ENCODE peak calls at places on chromosomes 1 and 21, in ten cellular contexts. C, G, B, F, Z, W, L, T, X and V are unnamed samples.

GRCh38 chr1:116711061-116711582 is 43.1 kb upstream of the CD2 start:
- DNase-seq in T (peak), G (peak), Z (no peak), C (no peak), X (no peak), W (no peak), B (no peak), L (no peak), F (no peak), V (no peak)

GRCh38 chr1:23198373-23198772 is 18.9 kb downstream of the HTR1D start:
- DNase-seq in X (no peak), B (peak), W (peak), F (no peak), C (no peak), Z (peak), L (peak), G (peak), T (no peak), V (no peak)

GRCh38 chr21:38774152-38774551 is 31.6 kb upstream of the ETS2 start:
- DNase-seq in W (no peak), C (no peak), X (no peak), L (no peak), F (no peak), G (no peak), Z (peak), B (peak), T (no peak), V (no peak)

GRCh38 chr1:35029756-35030155 is 2.0 kb downstream of the ZMYM6 start:
- DNase-seq in X (no peak), F (no peak), B (peak), L (no peak), G (no peak), W (no peak), Z (peak), C (no peak), T (no peak), V (no peak)

GRCh38 chr1:12095822-12096263 is 32.7 kb downstream of the TNFRSF8 start:
- DNase-seq in X (no peak), B (no peak), W (peak), C (no peak), G (peak), L (peak), Z (peak), T (peak), F (no peak), V (no peak)

GRCh38 chr21:27885296-27885711 is 918.4 kb upstream of the ADAMTS5 start:
- DNase-seq in Z (no peak), X (peak), T (no peak), G (no peak), C (peak), F (no peak), L (no peak), B (no peak), W (no peak), V (no peak)

GRCh38 chr1:8019229-8019620 is 6.9 kb downstream of the ERRFI1 start:
- DNase-seq in T (no peak), C (no peak), W (no peak), B (no peak), L (no peak), F (no peak), G (no peak), X (no peak), Z (no peak), V (no peak)

GRCh38 chr1:119631433-119632102 is 16.5 kb downstream of the ZNF697 start:
- DNase-seq in Z (peak), B (peak), G (peak), L (peak), X (peak), W (peak), C (peak), T (peak), F (peak), V (peak)

GRCh38 chr1:59564192-59564891 is 250.4 kb upstream of the HOOK1 start:
- DNase-seq in B (peak), L (no peak), F (no peak), C (no peak), W (no peak), T (no peak), Z (peak), X (no peak), G (no peak), V (no peak)

GRCh38 chr1:58592521-58593134 is 15.6 kb upstream of the TACSTD2 start:
- DNase-seq in X (peak), L (peak), T (no peak), G (peak), W (peak), B (peak), F (peak), C (peak), Z (peak), V (peak)

GRCh38 chr1:54460861-54461382 is 54.7 kb upstream of the SSBP3 start:
- DNase-seq in G (no peak), C (no peak), X (peak), Z (no peak), W (no peak), B (no peak), F (no peak), L (no peak), T (no peak), V (no peak)

GRCh38 chr1:58966103-58966916 is 182.5 kb upstream of the JUN start:
- DNase-seq in F (no peak), C (no peak), X (no peak), G (no peak), B (no peak), L (no peak), T (no peak), W (no peak), Z (no peak), V (no peak)

GRCh38 chr1:200889571-200889970 is 5.1 kb upstream of the INAVA start:
- DNase-seq in C (no peak), Z (no peak), G (peak), B (no peak), L (no peak), W (no peak), X (no peak), F (no peak), T (no peak), V (no peak)

GRCh38 chr1:121483961-121484424 is 299.2 kb downstream of the SRGAP2C start:
- DNase-seq in T (no peak), X (no peak), Z (peak), G (peak), W (peak), B (peak), F (no peak), C (no peak), L (peak), V (no peak)

GRCh38 chr1:17137441-17137840 is 18.2 kb upstream of the PADI2 start:
- DNase-seq in C (no peak), B (no peak), T (peak), L (no peak), G (no peak), X (no peak), Z (no peak), F (no peak), W (no peak), V (no peak)

GRCh38 chr1:233859446-233859845 is 45.0 kb upstream of the SLC35F3 start:
- DNase-seq in X (no peak), C (no peak), G (no peak), B (no peak), T (no peak), W (no peak), Z (no peak), F (no peak), L (no peak), V (no peak)

GRCh38 chr1:231021540-231022031 is 18.5 kb downstream of the FAM89A start:
- DNase-seq in X (no peak), C (no peak), L (no peak), W (peak), T (peak), G (no peak), F (no peak), B (no peak), Z (no peak), V (no peak)

GRCh38 chr1:24713176-24713575 is 32.1 kb upstream of the CLIC4 start:
- DNase-seq in F (no peak), B (peak), X (no peak), Z (no peak), G (no peak), L (peak), C (no peak), W (peak), T (no peak), V (no peak)

GRCh38 chr1:6011946-6012258 is 19.7 kb upstream of the NPHP4 start:
- DNase-seq in W (no peak), Z (no peak), G (no peak), B (no peak), C (no peak), T (no peak), F (no peak), L (no peak), X (no peak), V (no peak)

GRCh38 chr1:7587726-7588456 is 183.2 kb upstream of the VAMP3 start:
- DNase-seq in B (no peak), W (no peak), F (no peak), C (peak), Z (no peak), X (peak), L (no peak), G (no peak), T (no peak), V (peak)

GRCh38 chr21:15797577-15798363 is 68.0 kb downstream of the USP25 start:
- DNase-seq in C (no peak), X (no peak), G (no peak), T (no peak), B (peak), F (no peak), L (no peak), W (no peak), Z (peak), V (no peak)

GRCh38 chr1:43994794-43995790 is 3.7 kb downstream of the CCDC24 start:
- DNase-seq in T (peak), W (no peak), X (no peak), B (no peak), G (no peak), L (no peak), F (no peak), C (peak), Z (peak), V (no peak)

GRCh38 chr1:101394041-101394440 is 157.2 kb downstream of the S1PR1 start:
- DNase-seq in C (no peak), T (no peak), Z (peak), B (no peak), G (no peak), L (no peak), F (no peak), W (no peak), X (no peak), V (no peak)

GRCh38 chr1:167679714-167680113 is 42.1 kb upstream of the MPZL1 start:
- DNase-seq in T (no peak), L (no peak), F (no peak), G (no peak), X (no peak), Z (no peak), B (no peak), C (no peak), W (no peak), V (no peak)

GRCh38 chr21:42295845-42296244 is 19.4 kb downstream of the TFF3 start:
- DNase-seq in L (no peak), C (peak), G (no peak), Z (no peak), X (peak), F (no peak), W (no peak), T (no peak), B (no peak), V (no peak)

GRCh38 chr1:158509471-158510161 is 37.6 kb downstream of the OR10R2 start:
- DNase-seq in C (no peak), L (no peak), W (no peak), B (peak), T (no peak), G (no peak), Z (peak), X (no peak), F (no peak), V (no peak)

GRCh38 chr1:34747638-34747941 is 7.3 kb upstream of the GJB5 start:
- DNase-seq in T (peak), Z (no peak), X (no peak), G (no peak), B (no peak), F (no peak), W (no peak), L (no peak), C (no peak), V (no peak)

GRCh38 chr1:156684227-156684782 is 7.1 kb upstream of the NES start:
- DNase-seq in F (no peak), L (no peak), G (peak), B (peak), W (peak), X (no peak), Z (peak), C (no peak), T (no peak), V (no peak)

GRCh38 chr1:207463021-207463420 is 8.9 kb downstream of the CR2 start:
- DNase-seq in W (peak), Z (no peak), L (peak), B (no peak), C (no peak), X (no peak), F (no peak), G (peak), T (no peak), V (no peak)

GRCh38 chr1:226550671-226551041 is 2.1 kb downstream of the STUM start:
- DNase-seq in C (no peak), T (no peak), X (no peak), G (no peak), F (no peak), W (no peak), L (no peak), Z (no peak), B (no peak), V (no peak)

GRCh38 chr1:9275567-9276034 is 17.1 kb upstream of the SPSB1 start:
- DNase-seq in G (peak), L (peak), W (peak), F (no peak), Z (peak), C (peak), X (no peak), T (no peak), B (peak), V (no peak)

GRCh38 chr1:149936076-149936991 is at the start of gene MTMR11:
- DNase-seq in G (peak), Z (peak), L (no peak), C (no peak), F (no peak), B (peak), W (peak), T (peak), X (no peak), V (no peak)

GRCh38 chr1:176517484-176517883 is 54.5 kb downstream of the PAPPA2 start:
- DNase-seq in T (peak), W (no peak), B (no peak), Z (no peak), X (no peak), G (peak), L (peak), F (no peak), C (no peak), V (no peak)

GRCh38 chr1:45134468-45134873 is 71.9 kb downstream of the ZSWIM5 start:
- DNase-seq in W (no peak), L (no peak), F (no peak), X (no peak), Z (no peak), C (no peak), T (no peak), G (no peak), B (no peak), V (no peak)

GRCh38 chr1:93463960-93464359 is 16.0 kb downstream of the FNBP1L start:
- DNase-seq in T (no peak), Z (no peak), C (no peak), W (no peak), L (peak), G (no peak), F (no peak), X (no peak), B (no peak), V (no peak)

GRCh38 chr1:183366116-183366515 is 52.1 kb downstream of the NMNAT2 start:
- DNase-seq in F (no peak), L (no peak), T (no peak), X (no peak), C (no peak), Z (no peak), W (no peak), G (no peak), B (no peak), V (no peak)

GRCh38 chr21:44966135-44967081 is 26.6 kb downstream of the SLX9 start:
- DNase-seq in Z (peak), T (no peak), C (peak), L (no peak), B (peak), X (peak), G (no peak), W (no peak), F (peak), V (no peak)

GRCh38 chr1:186535388-186536133 is 74.6 kb upstream of the PDC start:
- DNase-seq in C (no peak), F (no peak), W (peak), X (no peak), B (peak), Z (peak), T (no peak), G (peak), L (peak), V (no peak)
- TF ChIP-seq CTCF in C (no peak), F (no peak), W (no peak), X (no peak), B (no peak), Z (no peak), T (no peak), G (no peak), L (no peak), V (no peak)

GRCh38 chr1:71717186-71717585 is 565.2 kb downstream of the NEGR1 start:
- DNase-seq in C (no peak), F (no peak), L (no peak), W (no peak), G (no peak), Z (no peak), B (no peak), X (no peak), T (no peak), V (no peak)

GRCh38 chr1:71719330-71719729 is 563.0 kb downstream of the NEGR1 start:
- DNase-seq in G (no peak), L (no peak), F (no peak), W (no peak), B (no peak), T (no peak), X (no peak), Z (no peak), C (no peak), V (no peak)

DNA sequence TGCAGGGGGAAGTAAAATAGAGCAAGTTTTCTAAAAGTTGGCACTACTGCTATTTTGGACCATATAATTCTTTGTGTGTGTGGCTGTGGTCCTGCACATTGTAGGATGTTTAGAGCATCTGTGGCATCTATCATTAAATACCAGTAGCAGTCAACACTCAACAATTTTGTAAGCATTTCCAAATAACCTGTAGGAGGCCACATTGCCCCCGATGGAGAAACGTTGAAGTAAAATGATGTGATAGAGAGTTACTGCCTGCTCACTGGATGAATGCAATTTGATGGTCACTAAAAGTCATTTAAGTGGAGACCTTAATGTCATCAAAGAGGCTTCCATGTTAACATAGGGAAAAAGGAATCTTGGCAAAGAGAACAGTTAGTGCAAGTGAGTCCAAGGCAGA is 560.8 kb downstream of the NEGR1 start:
- DNase-seq in L (no peak), B (no peak), G (no peak), F (no peak), W (no peak), C (no peak), T (no peak), X (no peak), Z (no peak), V (no peak)
- TF ChIP-seq CTCF in L (no peak), B (no peak), G (no peak), F (no peak), W (no peak), C (no peak), T (peak), X (no peak), Z (no peak), V (no peak)

DNA sequence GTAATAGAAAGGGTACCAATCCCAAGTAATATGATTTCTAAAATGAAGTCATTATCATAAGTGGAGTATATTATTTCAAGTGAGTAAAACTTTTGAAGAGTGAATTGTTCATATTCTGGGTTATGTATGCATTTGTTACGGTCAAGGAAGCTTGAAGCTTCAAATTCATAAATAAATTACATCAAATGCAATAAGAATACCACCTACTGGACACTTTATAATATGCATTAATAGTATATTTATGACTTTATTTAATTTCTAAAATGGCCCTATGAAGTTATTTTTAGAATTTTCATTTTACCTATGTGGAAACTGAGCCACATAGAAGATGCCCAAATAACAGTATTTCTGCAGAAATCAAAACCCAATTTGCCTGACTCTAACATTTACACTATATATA is 260.6 kb downstream of the SMYD3 start:
- DNase-seq in X (no peak), F (no peak), L (no peak), G (no peak), B (peak), Z (peak), T (no peak), C (no peak), W (no peak), V (no peak)
- TF ChIP-seq CTCF in X (no peak), F (no peak), L (no peak), G (no peak), B (no peak), Z (no peak), T (no peak), C (no peak), W (peak), V (no peak)

GRCh38 chr1:212177542-212177941 is 107.7 kb upstream of the PPP2R5A start:
- DNase-seq in G (no peak), X (no peak), C (no peak), T (no peak), Z (no peak), L (no peak), B (no peak), F (no peak), W (no peak), V (no peak)

GRCh38 chr1:212182585-212182984 is 102.6 kb upstream of the PPP2R5A start:
- DNase-seq in F (no peak), T (no peak), C (no peak), W (no peak), G (no peak), X (no peak), B (no peak), Z (no peak), L (no peak), V (no peak)

GRCh38 chr1:212178830-212179370 is 106.3 kb upstream of the PPP2R5A start:
- DNase-seq in F (no peak), B (no peak), C (no peak), Z (no peak), T (no peak), L (no peak), W (no peak), G (no peak), X (no peak), V (no peak)

GRCh38 chr1:212181015-212181891 is 104.0 kb upstream of the PPP2R5A start:
- DNase-seq in W (no peak), Z (no peak), C (no peak), L (no peak), F (no peak), B (no peak), G (no peak), T (no peak), X (no peak), V (no peak)

DNA sequence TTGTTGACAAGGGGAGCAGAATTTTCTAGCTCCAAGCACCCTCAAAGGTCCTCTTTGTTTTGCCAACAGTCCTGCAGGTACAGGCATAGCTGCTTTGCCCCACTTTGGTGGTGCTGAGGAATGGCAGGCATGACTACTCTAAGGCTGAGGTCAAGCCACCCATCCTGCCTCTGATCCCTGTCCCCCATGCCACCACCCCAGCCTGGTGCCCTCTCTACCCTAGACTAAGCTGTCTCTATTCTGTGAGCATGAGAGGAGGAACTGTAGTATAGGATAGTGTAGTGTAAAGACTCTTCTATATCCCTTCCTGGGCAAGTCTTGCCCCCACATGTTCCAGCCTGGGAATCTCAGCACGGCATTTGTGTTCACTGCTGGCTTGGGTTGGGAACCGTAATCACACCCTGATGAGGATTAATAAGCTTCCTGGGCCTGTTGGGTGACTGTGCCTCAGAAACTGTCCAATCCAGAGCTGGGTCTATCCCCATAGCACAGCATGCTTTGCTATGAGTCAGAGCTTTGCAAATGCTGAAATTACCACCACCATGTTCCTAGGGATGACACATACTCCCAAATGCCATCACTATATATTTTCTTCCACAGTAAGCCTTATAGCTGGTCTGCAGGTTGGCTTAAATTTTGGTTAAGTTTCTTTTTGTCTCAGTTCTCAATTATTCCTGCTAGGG is 105.7 kb upstream of the PPP2R5A start:
- DNase-seq in W (peak), L (peak), B (peak), C (no peak), T (no peak), X (no peak), G (peak), Z (peak), F (no peak), V (peak)
- TF ChIP-seq CTCF in W (no peak), L (no peak), B (no peak), C (no peak), T (no peak), X (no peak), G (no peak), Z (no peak), F (no peak), V (no peak)

GRCh38 chr1:247373721-247374141 is 42.1 kb upstream of the ZNF496 start:
- DNase-seq in L (no peak), C (peak), G (peak), W (no peak), X (no peak), Z (peak), F (peak), T (peak), B (peak), V (no peak)
- TF ChIP-seq CTCF in L (no peak), C (peak), G (peak), W (peak), X (peak), Z (peak), F (peak), T (peak), B (peak), V (no peak)